ENCODE peak calls at places on chromosomes 2 and 18, in five cellular contexts. D, K, T, M and S are unnamed samples.

GRCh38 chr2:238164906-238165287 is 6.1 kb downstream of the ERFE start:
- DNase-seq in K (no peak), D (no peak), M (no peak), T (no peak), S (peak)

GRCh38 chr18:75477913-75478312 is 50.4 kb upstream of the SMIM21 start:
- DNase-seq in K (no peak), M (no peak), T (no peak), D (no peak), S (no peak)

GRCh38 chr2:157938556-157938955 is 62.4 kb upstream of the ACVR1 start:
- DNase-seq in D (no peak), K (no peak), T (no peak), M (no peak), S (no peak)

GRCh38 chr2:73134471-73134870 is 21.7 kb upstream of the RAB11FIP5 start:
- DNase-seq in D (no peak), K (no peak), M (peak), T (no peak), S (no peak)

GRCh38 chr2:168192839-168193616 is 54.4 kb downstream of the STK39 start:
- DNase-seq in M (no peak), D (no peak), K (no peak), T (no peak), S (no peak)

GRCh38 chr2:8132371-8132831 is 549.5 kb upstream of the ID2 start:
- DNase-seq in M (no peak), T (no peak), K (no peak), D (no peak), S (no peak)

GRCh38 chr2:37784071-37784758 is 112.8 kb upstream of the CDC42EP3 start:
- DNase-seq in D (no peak), M (no peak), T (no peak), K (no peak), S (peak)

GRCh38 chr18:33871363-33872025 is 293.5 kb downstream of the ASXL3 start:
- DNase-seq in M (no peak), K (no peak), T (no peak), D (no peak), S (no peak)

GRCh38 chr2:37168217-37168981 is 11.6 kb upstream of the EIF2AK2 start:
- DNase-seq in K (peak), M (peak), D (no peak), T (peak), S (peak)

GRCh38 chr2:27857417-27858172 is 32.6 kb downstream of the RBKS start:
- DNase-seq in M (no peak), T (no peak), D (no peak), K (no peak), S (no peak)

GRCh38 chr2:100018794-100019193 is 123.6 kb downstream of the AFF3 start:
- DNase-seq in M (no peak), K (no peak), D (no peak), T (no peak), S (no peak)

GRCh38 chr2:212727751-212728150 is 189.1 kb upstream of the ERBB4 start:
- DNase-seq in D (peak), T (no peak), K (no peak), M (no peak), S (no peak)

GRCh38 chr2:84882775-84883550 is 2.1 kb upstream of the TRABD2A start:
- DNase-seq in D (no peak), M (no peak), K (no peak), T (no peak), S (no peak)

GRCh38 chr2:7882296-7882695 is 799.6 kb upstream of the ID2 start:
- DNase-seq in M (no peak), K (no peak), T (no peak), D (no peak), S (no peak)

GRCh38 chr2:128732976-128733431 is 414.3 kb upstream of the HS6ST1 start:
- DNase-seq in T (no peak), M (no peak), D (no peak), K (no peak), S (no peak)

GRCh38 chr18:26971327-26971918 is 105.9 kb upstream of the AQP4 start:
- DNase-seq in T (no peak), K (no peak), M (no peak), D (no peak), S (no peak)

GRCh38 chr18:32469190-32469611 is 1.5 kb downstream of the GAREM1 start:
- DNase-seq in M (no peak), D (no peak), K (no peak), T (peak), S (peak)

GRCh38 chr18:56676639-56677038 is 25.5 kb downstream of the WDR7 start:
- DNase-seq in D (no peak), T (no peak), M (no peak), K (no peak), S (no peak)

GRCh38 chr2:43054367-43054766 is 172.0 kb downstream of the ZFP36L2 start:
- DNase-seq in D (no peak), K (peak), T (no peak), M (no peak), S (peak)

GRCh38 chr18:23462876-23463275 is 9.8 kb downstream of the RIOK3 start:
- DNase-seq in T (no peak), M (no peak), D (no peak), K (no peak), S (no peak)

GRCh38 chr2:143030127-143030526 is 99.1 kb upstream of the ARHGAP15 start:
- DNase-seq in K (no peak), T (no peak), M (no peak), D (peak), S (no peak)

GRCh38 chr18:41545091-41545888 is 409.7 kb upstream of the PIK3C3 start:
- DNase-seq in D (no peak), T (no peak), K (no peak), M (no peak), S (no peak)

GRCh38 chr2:636151-636621 is 41.0 kb downstream of the TMEM18 start:
- DNase-seq in M (peak), K (no peak), D (no peak), T (no peak), S (no peak)

GRCh38 chr18:77100751-77101355 is 31.7 kb downstream of the MBP start:
- DNase-seq in K (no peak), M (no peak), D (no peak), T (no peak), S (no peak)

GRCh38 chr2:154264024-154264423 is 392.3 kb downstream of the GALNT13 start:
- DNase-seq in M (no peak), T (no peak), D (no peak), K (no peak), S (no peak)

GRCh38 chr2:144166743-144167142 is 353.2 kb downstream of the ZEB2 start:
- DNase-seq in T (no peak), M (no peak), D (no peak), K (no peak), S (no peak)

GRCh38 chr2:233202531-233202944 is 48.9 kb upstream of the ATG16L1 start:
- DNase-seq in T (no peak), M (no peak), K (no peak), D (peak), S (no peak)

GRCh38 chr18:22946841-22947240 is 13.7 kb downstream of the RBBP8 start:
- DNase-seq in K (no peak), T (no peak), M (no peak), D (no peak), S (no peak)

GRCh38 chr2:133377021-133377481 is 191.2 kb downstream of the NCKAP5 start:
- DNase-seq in K (no peak), M (no peak), T (no peak), D (no peak), S (no peak)

GRCh38 chr2:144515425-144515693 is 4.6 kb downstream of the ZEB2 start:
- DNase-seq in K (no peak), T (no peak), M (no peak), D (no peak), S (no peak)

GRCh38 chr2:3751832-3752231 is 48.5 kb downstream of the DCDC2C start:
- DNase-seq in K (no peak), M (no peak), D (no peak), T (no peak), S (no peak)
- H3K4me3 ChIP-seq in K (no peak), M (no peak), D (no peak), T (no peak), S (no peak)

DNA sequence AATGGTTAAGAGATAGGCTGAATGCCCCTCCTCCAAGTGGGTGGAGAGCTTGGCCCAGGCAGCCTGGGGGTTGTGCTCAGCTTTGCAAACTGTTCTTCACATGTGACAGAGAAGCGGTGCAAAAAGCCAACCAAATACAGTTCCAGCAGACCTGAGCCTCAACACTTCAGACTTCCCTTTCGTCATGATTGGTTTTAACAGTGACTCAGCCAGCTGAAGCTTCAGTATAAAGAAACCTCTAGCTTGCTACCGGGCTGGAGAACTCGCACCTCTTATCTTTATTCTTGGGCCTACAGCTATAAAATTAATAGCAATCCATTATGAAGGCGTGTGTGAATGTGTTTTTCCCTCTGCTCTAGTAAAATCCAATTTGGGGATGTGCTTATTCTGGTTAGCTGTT is 20.0 kb downstream of the SETBP1 start:
- DNase-seq in K (no peak), M (no peak), T (no peak), D (no peak), S (no peak)
- TF ChIP-seq GABPA in K (no peak), M (no peak), T (no peak), D (no peak), S (no peak)

GRCh38 chr2:222296911-222297599 is 1.7 kb downstream of the PAX3 start:
- DNase-seq in D (no peak), M (no peak), T (no peak), K (no peak), S (no peak)

GRCh38 chr2:222298000-222298310 is 843 bp downstream of the PAX3 start:
- DNase-seq in T (no peak), K (no peak), D (no peak), M (no peak), S (no peak)

GRCh38 chr2:222296311-222296736 is 2.5 kb downstream of the PAX3 start:
- DNase-seq in D (no peak), K (no peak), M (no peak), T (no peak), S (no peak)

GRCh38 chr2:222298311-222299150 is at the start of gene PAX3:
- DNase-seq in K (no peak), D (no peak), M (peak), T (no peak), S (peak)

DNA sequence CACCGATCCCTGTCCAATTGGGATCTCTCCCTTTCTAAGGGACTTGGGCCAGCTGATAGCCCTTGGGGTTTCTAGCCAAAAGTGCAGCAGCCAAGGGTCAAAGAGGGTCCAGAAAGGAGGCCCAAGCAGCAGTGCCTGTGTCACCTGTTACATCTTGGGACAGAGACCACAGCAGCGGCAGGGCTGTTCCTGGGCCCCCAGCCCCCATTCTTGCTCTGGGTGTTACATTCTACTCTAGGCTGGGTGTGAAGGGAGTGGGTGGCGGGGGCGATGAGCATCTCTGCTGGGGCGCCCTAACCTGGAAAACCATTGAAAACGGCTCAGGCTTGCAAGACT is 1.2 kb downstream of the PAX3 start:
- DNase-seq in M (peak), K (no peak), D (no peak), T (no peak), S (no peak)
- TF ChIP-seq MAX in M (no peak), K (no peak), D (no peak), T (no peak), S (no peak)

DNA sequence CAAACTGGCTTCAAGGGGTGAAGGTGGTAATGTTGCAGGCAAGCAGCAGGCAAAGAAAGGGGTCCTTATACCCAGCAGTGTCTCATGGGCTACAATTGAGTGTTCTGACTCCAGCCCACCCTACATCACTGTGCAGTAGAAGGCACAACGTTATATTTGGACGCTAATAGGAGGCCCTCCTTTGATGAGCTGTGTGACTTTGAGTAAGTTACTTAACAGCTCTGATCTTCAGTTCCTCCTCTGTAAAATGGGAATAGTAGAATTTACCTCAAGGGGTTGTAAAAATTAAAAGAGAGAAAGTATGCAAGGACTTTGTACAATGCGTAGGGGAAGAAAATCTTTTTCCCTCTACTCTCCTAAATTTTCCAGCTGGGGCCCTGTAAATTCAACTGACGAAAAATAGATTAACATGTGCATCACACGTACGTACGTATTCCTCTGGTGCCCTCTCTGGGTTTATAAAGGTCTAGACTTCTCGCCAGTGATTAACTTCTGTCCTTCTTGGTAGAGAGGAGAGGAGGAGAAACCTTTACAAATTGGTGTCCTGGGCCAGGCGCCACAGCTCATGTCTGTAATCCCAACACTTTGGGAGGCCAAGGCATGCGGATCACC is 57.6 kb upstream of the REL start:
- DNase-seq in T (no peak), D (no peak), M (no peak), K (no peak), S (no peak)
- H3K4me3 ChIP-seq in T (no peak), D (no peak), M (no peak), K (no peak), S (no peak)

DNA sequence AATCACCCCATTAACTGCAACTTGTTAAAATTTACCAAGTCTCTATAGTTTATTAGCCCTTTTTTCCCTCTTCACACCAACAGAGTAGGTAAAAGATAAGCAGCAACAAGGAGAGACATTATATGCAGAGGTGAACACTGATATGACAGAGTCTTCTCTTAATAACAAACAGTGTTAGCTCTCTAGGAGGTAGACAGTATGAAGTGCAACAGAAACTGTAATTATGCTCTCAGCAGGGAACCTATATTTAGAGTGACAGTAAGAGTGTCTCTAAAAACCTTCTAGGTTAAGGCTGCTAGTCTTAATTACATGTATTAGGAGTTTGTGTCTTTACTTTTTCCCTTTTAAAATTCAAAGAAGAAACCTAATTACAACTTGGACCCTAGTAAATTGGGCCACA is 69.8 kb upstream of the MMADHC start:
- DNase-seq in M (no peak), K (no peak), T (no peak), D (no peak), S (no peak)
- TF ChIP-seq GABPA in M (no peak), K (no peak), T (no peak), D (no peak), S (no peak)